ENCODE peak calls at places on chromosome 18, in four cellular contexts. Z is IMR-90, A is H1, V is H9. I is an unnamed sample.

GRCh38 chr18:37484893-37485834 is 80.4 kb downstream of the CELF4 start:
- DNase-seq in V (peak), A (peak), Z (peak), I (peak)

GRCh38 chr18:55419132-55419938 is 168.7 kb downstream of the TCF4 start:
- DNase-seq in Z (peak), V (no peak), A (no peak), I (no peak)

GRCh38 chr18:3233433-3234168 is 13.8 kb upstream of the MYOM1 start:
- DNase-seq in V (no peak), Z (no peak), A (no peak), I (no peak)

GRCh38 chr18:51278045-51278649 is 80.7 kb upstream of the MEX3C start:
- DNase-seq in V (peak), Z (no peak), A (peak), I (peak)

GRCh38 chr18:73614812-73615211 is 532.8 kb downstream of the FBXO15 start:
- DNase-seq in V (no peak), Z (peak), A (no peak), I (no peak)

GRCh38 chr18:50870138-50870845 is 8.6 kb upstream of the ME2 start:
- DNase-seq in V (no peak), A (no peak), Z (peak), I (no peak)

GRCh38 chr18:8040021-8040420 is 472.9 kb downstream of the PTPRM start:
- DNase-seq in Z (no peak), V (no peak), A (no peak), I (no peak)

GRCh38 chr18:79476918-79477685 is 81.4 kb downstream of the NFATC1 start:
- DNase-seq in A (no peak), Z (no peak), V (no peak), I (no peak)

GRCh38 chr18:55309249-55309648 is 278.7 kb downstream of the TCF4 start:
- DNase-seq in A (no peak), V (no peak), Z (no peak), I (no peak)

GRCh38 chr18:73462092-73462491 is 594.3 kb upstream of the NETO1 start:
- DNase-seq in V (no peak), A (no peak), Z (peak), I (no peak)

GRCh38 chr18:12741351-12741750 is 38.5 kb downstream of the PSMG2 start:
- DNase-seq in Z (peak), V (no peak), A (no peak), I (no peak)

GRCh38 chr18:2442726-2443275 is 128.5 kb downstream of the METTL4 start:
- DNase-seq in Z (peak), V (no peak), A (no peak), I (no peak)

GRCh38 chr18:73201940-73202339 is 334.2 kb upstream of the NETO1 start:
- DNase-seq in A (no peak), V (no peak), Z (peak), I (no peak)

GRCh38 chr18:70491734-70492348 is 203.0 kb downstream of the SOCS6 start:
- DNase-seq in A (no peak), V (peak), Z (peak), I (peak)

GRCh38 chr18:59877366-59877765 is 22.4 kb upstream of the PMAIP1 start:
- DNase-seq in A (no peak), Z (no peak), V (no peak), I (no peak)

GRCh38 chr18:60232541-60232940 is 140.0 kb downstream of the MC4R start:
- DNase-seq in A (no peak), Z (peak), V (no peak), I (peak)

GRCh38 chr18:68874361-68874760 is 76.5 kb downstream of the CCDC102B start:
- DNase-seq in A (no peak), Z (peak), V (no peak), I (no peak)

GRCh38 chr18:79555885-79556284 is 123.7 kb upstream of the CTDP1 start:
- DNase-seq in V (peak), A (no peak), Z (no peak), I (no peak)

GRCh38 chr18:11995445-11996189 is 14.3 kb downstream of the IMPA2 start:
- DNase-seq in V (peak), A (no peak), Z (peak), I (peak)

GRCh38 chr18:23763343-23763742 is 74.1 kb downstream of the LAMA3 start:
- DNase-seq in A (no peak), V (no peak), Z (no peak), I (no peak)

GRCh38 chr18:41938445-41938844 is 16.6 kb upstream of the PIK3C3 start:
- DNase-seq in V (no peak), A (no peak), Z (peak), I (peak)

GRCh38 chr18:57797209-57797651 is 5.9 kb downstream of the ATP8B1 start:
- DNase-seq in V (no peak), A (no peak), Z (no peak), I (peak)

GRCh38 chr18:33116376-33116775 is 324.1 kb downstream of the CCDC178 start:
- DNase-seq in Z (no peak), A (no peak), V (no peak), I (no peak)

GRCh38 chr18:61334951-61335736 is 1.9 kb downstream of the CDH20 start:
- DNase-seq in Z (no peak), A (no peak), V (no peak), I (no peak)

GRCh38 chr18:58843662-58844035 is 21.0 kb upstream of the ZNF532 start:
- DNase-seq in V (no peak), Z (no peak), A (no peak), I (no peak)

GRCh38 chr18:54284967-54285785 is 15.9 kb downstream of the POLI start:
- DNase-seq in Z (peak), A (no peak), V (no peak), I (peak)

GRCh38 chr18:60411715-60412114 is 39.1 kb upstream of the MC4R start:
- DNase-seq in A (no peak), Z (no peak), V (peak), I (peak)

GRCh38 chr18:22168360-22168921 is 948 bp upstream of the GATA6 start:
- DNase-seq in A (no peak), Z (no peak), V (peak), I (peak)

GRCh38 chr18:71942433-71942832 is 601.7 kb downstream of the CBLN2 start:
- DNase-seq in Z (no peak), V (peak), A (no peak), I (peak)

GRCh38 chr18:22171263-22171838 is 2.0 kb downstream of the GATA6 start:
- DNase-seq in V (peak), A (no peak), Z (no peak), I (no peak)

DNA sequence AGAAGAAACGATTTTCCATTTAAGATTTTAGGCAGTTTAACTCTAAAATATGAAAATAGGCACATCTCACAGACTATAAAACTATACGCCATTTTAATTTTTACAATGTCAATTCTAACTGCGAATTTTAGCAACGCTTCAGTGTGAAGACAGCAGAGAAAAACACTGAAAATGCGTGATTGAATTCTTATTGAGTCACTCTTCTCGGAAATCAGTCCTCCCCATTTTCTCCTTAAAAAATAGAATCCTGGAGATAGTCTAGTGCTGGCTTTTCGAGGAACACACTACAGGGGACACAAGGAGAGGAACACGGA is 373 bp upstream of the TAF4B start:
- DNase-seq in Z (no peak), V (no peak), A (no peak), I (no peak)
- H3K27ac ChIP-seq in Z (no peak), V (no peak), A (no peak), I (no peak)

GRCh38 chr18:9392726-9393125 is 58.2 kb downstream of the TWSG1 start:
- DNase-seq in V (no peak), A (no peak), Z (no peak), I (peak)
- H3K56ac ChIP-seq in V (no peak), A (no peak), Z (no peak), I (no peak)

GRCh38 chr18:44182363-44182762 is 498.3 kb upstream of the SETBP1 start:
- DNase-seq in A (no peak), V (no peak), Z (no peak), I (no peak)
- H3K27ac ChIP-seq in A (no peak), V (no peak), Z (no peak), I (no peak)

DNA sequence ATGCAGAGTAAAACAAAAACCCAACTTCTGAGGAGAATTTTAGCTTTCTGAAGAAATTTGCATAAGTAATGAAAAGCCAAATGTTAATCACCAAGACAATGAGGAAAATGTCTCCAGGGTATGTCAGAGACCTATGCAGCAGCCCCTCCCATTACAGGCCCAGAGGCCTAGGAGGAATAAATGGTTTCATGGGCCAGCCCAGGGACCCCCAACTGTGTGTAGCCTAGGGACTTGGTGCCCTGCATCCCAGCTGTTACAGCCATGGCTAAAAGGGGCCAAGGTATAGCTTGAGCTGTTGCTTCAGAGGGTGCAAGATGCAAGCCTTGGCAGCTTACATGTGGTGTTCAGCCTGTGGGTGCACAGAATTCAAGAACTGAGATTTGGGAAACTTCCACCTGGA is 1256.9 kb upstream of the PIK3C3 start:
- DNase-seq in V (no peak), Z (no peak), A (no peak), I (no peak)
- H3K56ac ChIP-seq in V (no peak), Z (no peak), A (no peak), I (no peak)

GRCh38 chr18:74996055-74996454 is 212.9 kb downstream of the PTGR3 start:
- DNase-seq in Z (no peak), A (no peak), V (no peak), I (no peak)
- H3K27ac ChIP-seq in Z (no peak), A (no peak), V (no peak), I (no peak)

DNA sequence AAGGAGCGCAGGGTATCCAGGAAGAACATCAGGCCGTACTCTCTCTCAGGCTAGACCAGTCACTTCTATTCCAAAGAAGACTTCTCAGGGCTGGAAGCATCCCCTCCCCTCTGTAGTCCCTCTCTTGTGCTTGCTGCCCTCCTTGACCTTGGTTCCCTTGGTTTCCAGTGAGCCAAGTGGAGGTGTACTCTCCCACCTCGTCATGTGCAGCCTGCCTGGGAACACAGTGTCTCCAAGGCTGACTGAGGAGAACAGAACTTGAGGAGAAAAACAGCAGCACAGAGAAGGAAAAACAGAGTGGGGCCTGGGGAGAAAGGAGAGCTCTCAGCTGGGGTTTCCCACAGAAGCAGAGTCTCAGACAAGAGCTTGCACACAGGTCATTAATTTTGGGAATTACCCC is 52.7 kb downstream of the HAUS1 start:
- DNase-seq in Z (no peak), V (no peak), A (no peak), I (no peak)
- H3K56ac ChIP-seq in Z (no peak), V (no peak), A (no peak), I (no peak)

DNA sequence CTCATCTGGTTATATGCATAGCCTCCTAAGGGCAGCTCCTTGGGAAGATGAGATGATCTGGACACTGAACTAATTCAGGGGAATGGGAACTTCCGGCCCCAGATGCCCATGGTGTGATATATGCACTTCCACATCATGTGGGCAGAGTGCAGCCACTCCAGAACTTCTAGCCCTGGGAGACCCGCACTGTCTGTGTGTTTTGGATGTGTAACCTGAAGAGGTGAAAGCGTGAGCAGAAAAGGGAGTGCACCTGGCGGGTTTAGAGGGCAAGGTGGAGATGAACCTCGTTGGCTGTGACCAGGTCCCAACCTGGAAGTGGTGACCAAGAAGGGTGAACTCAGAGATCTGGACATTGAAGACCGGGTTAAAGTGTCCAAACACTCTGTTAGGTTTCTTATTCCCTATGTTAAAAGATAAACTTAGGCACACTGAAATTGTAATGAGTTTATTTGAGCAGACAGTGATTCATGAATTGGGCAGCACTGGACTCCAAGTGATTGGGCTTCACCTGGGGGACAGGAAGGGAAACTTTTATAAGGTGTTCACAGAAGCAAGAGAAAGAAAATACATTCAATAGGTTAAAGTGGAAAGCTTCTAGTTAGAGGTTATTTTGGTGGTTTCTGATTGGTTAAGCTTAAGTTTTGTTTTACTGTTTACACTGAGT is 296.2 kb upstream of the SKOR2 start:
- DNase-seq in A (no peak), Z (no peak), V (no peak), I (no peak)
- H3K27ac ChIP-seq in A (no peak), Z (no peak), V (no peak), I (no peak)

GRCh38 chr18:76386886-76387285 is 108.2 kb downstream of the ZNF516 start:
- DNase-seq in V (no peak), Z (no peak), A (no peak), I (no peak)
- H3K56ac ChIP-seq in V (no peak), Z (no peak), A (no peak), I (no peak)

DNA sequence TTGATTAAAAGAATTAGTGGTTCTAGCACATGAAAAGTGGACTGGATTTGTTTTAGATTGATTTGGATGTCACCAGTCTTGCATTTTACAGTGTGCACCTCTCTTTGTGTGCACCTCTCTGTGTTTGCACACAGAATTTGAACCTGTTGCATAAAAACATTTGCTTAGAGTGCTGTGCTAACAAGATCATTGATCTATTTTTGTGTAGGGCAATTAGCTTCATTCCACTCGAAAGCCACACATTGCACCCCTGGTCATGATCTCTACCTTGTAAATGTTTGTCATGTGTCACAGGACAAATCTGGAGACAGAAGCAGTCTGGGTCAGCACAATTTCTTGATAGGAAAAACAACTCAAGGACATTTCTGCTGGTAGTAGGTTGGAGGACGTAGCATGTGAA is 258.7 kb upstream of the LINC00305 start:
- DNase-seq in V (no peak), A (no peak), Z (no peak), I (no peak)
- H3K27ac ChIP-seq in V (no peak), A (no peak), Z (no peak), I (no peak)

DNA sequence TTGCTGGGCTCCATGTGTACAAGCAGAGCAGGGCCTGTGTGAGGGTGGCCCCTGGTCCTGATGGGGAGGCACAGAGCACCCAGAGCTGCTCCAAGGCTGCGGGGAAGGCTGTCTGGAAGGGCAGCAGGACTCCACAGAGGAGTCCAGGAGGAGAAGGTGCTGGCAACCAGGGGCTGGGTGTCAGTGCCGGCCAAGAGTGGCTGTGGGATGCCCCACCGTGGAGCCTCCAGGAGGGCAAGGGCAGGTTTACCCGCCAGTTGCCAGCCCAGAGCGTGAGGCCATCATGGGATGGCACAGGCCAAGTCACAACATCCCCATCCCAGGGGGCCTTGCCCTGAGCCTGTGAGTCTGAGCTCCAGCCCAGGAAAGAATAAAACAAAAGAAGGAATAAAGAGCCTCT is 241.8 kb downstream of the NAPG start:
- DNase-seq in V (no peak), A (no peak), Z (no peak), I (no peak)
- H3K56ac ChIP-seq in V (no peak), A (no peak), Z (no peak), I (no peak)